ENCODE peak calls at places on chromosomes 4 and X, in five cellular contexts. One of them, this sample, is unnamed.

GRCh38 chr4:100287569-100287968 is 97.3 kb upstream of the DDIT4L start:
- DNase-seq in substantia nigra: no peak
- DNase-seq in lower leg skin: no peak
- DNase-seq in activated CD8-positive, alpha-beta T cell treated with anti-CD3 and anti-CD28 coated beads for 36 hours: no peak
- DNase-seq in psoas muscle: no peak
- DNase-seq in this sample: no peak

GRCh38 chr4:54543088-54543795 is 114.5 kb upstream of the KIT start:
- DNase-seq in substantia nigra: no peak
- DNase-seq in lower leg skin: no peak
- DNase-seq in activated CD8-positive, alpha-beta T cell treated with anti-CD3 and anti-CD28 coated beads for 36 hours: no peak
- DNase-seq in psoas muscle: no peak
- DNase-seq in this sample: no peak

GRCh38 chr4:53885668-53886067 is 178.7 kb downstream of the CHIC2 start:
- DNase-seq in substantia nigra: no peak
- DNase-seq in lower leg skin: no peak
- DNase-seq in activated CD8-positive, alpha-beta T cell treated with anti-CD3 and anti-CD28 coated beads for 36 hours: no peak
- DNase-seq in psoas muscle: peak
- DNase-seq in this sample: no peak

GRCh38 chr4:36737691-36738090 is 456.3 kb downstream of the DTHD1 start:
- DNase-seq in substantia nigra: no peak
- DNase-seq in lower leg skin: no peak
- DNase-seq in activated CD8-positive, alpha-beta T cell treated with anti-CD3 and anti-CD28 coated beads for 36 hours: no peak
- DNase-seq in psoas muscle: no peak
- DNase-seq in this sample: no peak

GRCh38 chr4:182250446-182250845 is 7.2 kb downstream of the TENM3 start:
- DNase-seq in substantia nigra: no peak
- DNase-seq in lower leg skin: no peak
- DNase-seq in activated CD8-positive, alpha-beta T cell treated with anti-CD3 and anti-CD28 coated beads for 36 hours: no peak
- DNase-seq in psoas muscle: no peak
- DNase-seq in this sample: no peak

GRCh38 chrX:46381630-46382029 is 163.6 kb downstream of the ZNF674 start:
- DNase-seq in substantia nigra: no peak
- DNase-seq in lower leg skin: no peak
- DNase-seq in activated CD8-positive, alpha-beta T cell treated with anti-CD3 and anti-CD28 coated beads for 36 hours: peak
- DNase-seq in psoas muscle: no peak
- DNase-seq in this sample: no peak

GRCh38 chr4:185811509-185812364 is at the start of gene SORBS2:
- DNase-seq in substantia nigra: peak
- DNase-seq in lower leg skin: no peak
- DNase-seq in activated CD8-positive, alpha-beta T cell treated with anti-CD3 and anti-CD28 coated beads for 36 hours: no peak
- DNase-seq in psoas muscle: no peak
- DNase-seq in this sample: peak

GRCh38 chrX:136354201-136354600 is 53.4 kb downstream of the ADGRG4 start:
- DNase-seq in substantia nigra: no peak
- DNase-seq in lower leg skin: no peak
- DNase-seq in activated CD8-positive, alpha-beta T cell treated with anti-CD3 and anti-CD28 coated beads for 36 hours: no peak
- DNase-seq in psoas muscle: no peak
- DNase-seq in this sample: no peak

GRCh38 chrX:18534949-18535348 is 109.5 kb downstream of the CDKL5 start:
- DNase-seq in substantia nigra: no peak
- DNase-seq in lower leg skin: no peak
- DNase-seq in activated CD8-positive, alpha-beta T cell treated with anti-CD3 and anti-CD28 coated beads for 36 hours: no peak
- DNase-seq in psoas muscle: no peak
- DNase-seq in this sample: no peak

GRCh38 chr4:55475394-55476243 is 71.1 kb downstream of the CLOCK start:
- DNase-seq in substantia nigra: no peak
- DNase-seq in lower leg skin: no peak
- DNase-seq in activated CD8-positive, alpha-beta T cell treated with anti-CD3 and anti-CD28 coated beads for 36 hours: peak
- DNase-seq in psoas muscle: no peak
- DNase-seq in this sample: no peak

GRCh38 chrX:136933617-136934145 is 53.2 kb upstream of the RBMX start:
- DNase-seq in substantia nigra: no peak
- DNase-seq in lower leg skin: no peak
- DNase-seq in activated CD8-positive, alpha-beta T cell treated with anti-CD3 and anti-CD28 coated beads for 36 hours: no peak
- DNase-seq in psoas muscle: no peak
- DNase-seq in this sample: no peak

GRCh38 chrX:1181131-1181530 is 31.3 kb downstream of the CRLF2 start:
- DNase-seq in substantia nigra: no peak
- DNase-seq in lower leg skin: no peak
- DNase-seq in activated CD8-positive, alpha-beta T cell treated with anti-CD3 and anti-CD28 coated beads for 36 hours: no peak
- DNase-seq in psoas muscle: no peak
- DNase-seq in this sample: no peak

GRCh38 chr4:85970535-85970934 is 389.3 kb downstream of the MAPK10 start:
- DNase-seq in substantia nigra: no peak
- DNase-seq in lower leg skin: no peak
- DNase-seq in activated CD8-positive, alpha-beta T cell treated with anti-CD3 and anti-CD28 coated beads for 36 hours: no peak
- DNase-seq in psoas muscle: no peak
- DNase-seq in this sample: no peak

GRCh38 chr4:173231916-173232315 is 63.3 kb downstream of the GALNT7 start:
- DNase-seq in substantia nigra: no peak
- DNase-seq in lower leg skin: no peak
- DNase-seq in activated CD8-positive, alpha-beta T cell treated with anti-CD3 and anti-CD28 coated beads for 36 hours: no peak
- DNase-seq in psoas muscle: no peak
- DNase-seq in this sample: no peak

GRCh38 chrX:108304210-108304609 is 134.0 kb downstream of the COL4A6 start:
- DNase-seq in substantia nigra: no peak
- DNase-seq in lower leg skin: no peak
- DNase-seq in activated CD8-positive, alpha-beta T cell treated with anti-CD3 and anti-CD28 coated beads for 36 hours: no peak
- DNase-seq in psoas muscle: no peak
- DNase-seq in this sample: no peak

GRCh38 chr4:153023692-153024394 is 87.7 kb downstream of the FHDC1 start:
- DNase-seq in substantia nigra: no peak
- DNase-seq in lower leg skin: no peak
- DNase-seq in activated CD8-positive, alpha-beta T cell treated with anti-CD3 and anti-CD28 coated beads for 36 hours: no peak
- DNase-seq in psoas muscle: no peak
- DNase-seq in this sample: no peak

GRCh38 chr4:68250151-68250930 is 4.8 kb upstream of the TMPRSS11B start:
- DNase-seq in substantia nigra: no peak
- DNase-seq in lower leg skin: no peak
- DNase-seq in activated CD8-positive, alpha-beta T cell treated with anti-CD3 and anti-CD28 coated beads for 36 hours: peak
- DNase-seq in psoas muscle: no peak
- DNase-seq in this sample: no peak

GRCh38 chr4:3384771-3385701 is 56.7 kb upstream of the HGFAC start:
- DNase-seq in substantia nigra: no peak
- DNase-seq in lower leg skin: peak
- DNase-seq in activated CD8-positive, alpha-beta T cell treated with anti-CD3 and anti-CD28 coated beads for 36 hours: peak
- DNase-seq in psoas muscle: peak
- DNase-seq in this sample: no peak

GRCh38 chrX:29090811-29091210 is 503.6 kb downstream of the IL1RAPL1 start:
- DNase-seq in substantia nigra: no peak
- DNase-seq in lower leg skin: no peak
- DNase-seq in activated CD8-positive, alpha-beta T cell treated with anti-CD3 and anti-CD28 coated beads for 36 hours: no peak
- DNase-seq in psoas muscle: no peak
- DNase-seq in this sample: no peak

GRCh38 chr4:22876281-22876680 is 183.5 kb downstream of the GBA3 start:
- DNase-seq in substantia nigra: no peak
- DNase-seq in lower leg skin: no peak
- DNase-seq in activated CD8-positive, alpha-beta T cell treated with anti-CD3 and anti-CD28 coated beads for 36 hours: no peak
- DNase-seq in psoas muscle: no peak
- DNase-seq in this sample: no peak

This sample was measured in dorsolateral prefrontal cortex.